ENCODE peak calls at places on chromosomes 11 and 22, in nine cellular contexts. W is dorsolateral prefrontal cortex, J is colonic mucosa, D is uterus, R is foreskin keratinocyte, U is BE2C, B is hepatocyte, L is tibial nerve, P is glutamatergic neuron. H is an unnamed sample.

GRCh38 chr11:77821349-77821851 is 456 bp downstream of the AAMDC start:
- DNase-seq in W (no peak), J (peak), D (peak), R (peak), U (peak), B (peak), L (no peak), P (peak), H (peak)

GRCh38 chr22:32341122-32341740 is 16.4 kb upstream of the RFPL3 start:
- DNase-seq in W (no peak), J (no peak), D (no peak), R (no peak), U (no peak), B (no peak), L (no peak), P (no peak), H (no peak)

GRCh38 chr22:50206599-50206998 is 5.8 kb downstream of the SELENOO start:
- DNase-seq in W (peak), J (no peak), D (no peak), R (no peak), U (peak), B (peak), L (no peak), P (no peak), H (peak)

GRCh38 chr11:28759311-28759710 is 651.1 kb downstream of the METTL15 start:
- DNase-seq in W (no peak), J (no peak), D (no peak), R (peak), U (no peak), B (peak), L (no peak), P (no peak), H (no peak)

GRCh38 chr22:50524664-50525103 is 714 bp downstream of the SCO2 start:
- DNase-seq in W (no peak), J (peak), D (no peak), R (no peak), U (no peak), B (no peak), L (no peak), P (no peak), H (no peak)

GRCh38 chr11:99505319-99505718 is 484.6 kb downstream of the CNTN5 start:
- DNase-seq in W (no peak), J (no peak), D (no peak), R (peak), U (no peak), B (no peak), L (no peak), P (no peak), H (no peak)

GRCh38 chr11:129117595-129118350 is 74.4 kb downstream of the ARHGAP32 start:
- DNase-seq in W (no peak), J (peak), D (peak), R (peak), U (peak), B (peak), L (no peak), P (peak), H (peak)

GRCh38 chr11:20840341-20840740 is 171.0 kb downstream of the NELL1 start:
- DNase-seq in W (no peak), J (no peak), D (no peak), R (no peak), U (peak), B (no peak), L (no peak), P (no peak), H (no peak)

GRCh38 chr11:69666752-69667536 is 8.2 kb downstream of the LTO1 start:
- DNase-seq in W (no peak), J (no peak), D (peak), R (no peak), U (no peak), B (no peak), L (no peak), P (no peak), H (no peak)

GRCh38 chr11:134098566-134099184 is 29.8 kb downstream of the JAM3 start:
- DNase-seq in W (no peak), J (no peak), D (no peak), R (no peak), U (no peak), B (peak), L (no peak), P (no peak), H (no peak)

GRCh38 chr11:12529793-12530192 is 144.4 kb upstream of the TEAD1 start:
- DNase-seq in W (no peak), J (no peak), D (no peak), R (no peak), U (no peak), B (no peak), L (no peak), P (no peak), H (no peak)

GRCh38 chr22:25536578-25536977 is 27.9 kb upstream of the GRK3 start:
- DNase-seq in W (no peak), J (no peak), D (no peak), R (no peak), U (no peak), B (no peak), L (no peak), P (no peak), H (no peak)

GRCh38 chr22:28051787-28052356 is 132.8 kb upstream of the PITPNB start:
- DNase-seq in W (peak), J (peak), D (peak), R (no peak), U (peak), B (peak), L (peak), P (peak), H (peak)

GRCh38 chr22:37187552-37187890 is 526 bp downstream of the C1QTNF6 start:
- DNase-seq in W (no peak), J (peak), D (peak), R (peak), U (peak), B (no peak), L (no peak), P (peak), H (no peak)

GRCh38 chr11:83174008-83174407 is 17.1 kb downstream of the PCF11 start:
- DNase-seq in W (no peak), J (no peak), D (no peak), R (no peak), U (no peak), B (no peak), L (no peak), P (no peak), H (no peak)

GRCh38 chr11:102435688-102436087 is 16.9 kb downstream of the TMEM123 start:
- DNase-seq in W (no peak), J (no peak), D (no peak), R (no peak), U (no peak), B (no peak), L (no peak), P (no peak), H (no peak)

GRCh38 chr11:118241191-118242098 is 10.7 kb downstream of the MPZL3 start:
- DNase-seq in W (no peak), J (peak), D (no peak), R (peak), U (no peak), B (peak), L (no peak), P (no peak), H (peak)

GRCh38 chr11:17528906-17529813 is 15.1 kb downstream of the USH1C start:
- DNase-seq in W (no peak), J (no peak), D (no peak), R (no peak), U (no peak), B (no peak), L (no peak), P (no peak), H (no peak)

GRCh38 chr22:29265929-29266328 is 1.9 kb downstream of the RHBDD3 start:
- DNase-seq in W (no peak), J (no peak), D (no peak), R (no peak), U (no peak), B (no peak), L (no peak), P (no peak), H (no peak)

GRCh38 chr11:218815-219593 is 11.5 kb downstream of the RIC8A start:
- DNase-seq in W (no peak), J (no peak), D (no peak), R (no peak), U (no peak), B (no peak), L (no peak), P (no peak), H (no peak)

GRCh38 chr11:123434262-123434661 is 4.2 kb downstream of the GRAMD1B start:
- DNase-seq in W (no peak), J (no peak), D (no peak), R (no peak), U (peak), B (no peak), L (no peak), P (peak), H (peak)

GRCh38 chr22:49291169-49291568 is 536.5 kb downstream of the BRD1 start:
- DNase-seq in W (no peak), J (no peak), D (no peak), R (no peak), U (no peak), B (no peak), L (no peak), P (no peak), H (no peak)

GRCh38 chr11:12003329-12003728 is 5.1 kb downstream of the DKK3 start:
- DNase-seq in W (no peak), J (no peak), D (no peak), R (no peak), U (no peak), B (no peak), L (no peak), P (no peak), H (no peak)

GRCh38 chr11:103699216-103699615 is 337.2 kb upstream of the DDI1 start:
- DNase-seq in W (no peak), J (no peak), D (no peak), R (no peak), U (no peak), B (no peak), L (no peak), P (no peak), H (no peak)

GRCh38 chr11:79054636-79055035 is 386.2 kb downstream of the TENM4 start:
- DNase-seq in W (no peak), J (no peak), D (no peak), R (no peak), U (no peak), B (no peak), L (no peak), P (no peak), H (no peak)

GRCh38 chr22:33576205-33576604 is 344.1 kb downstream of the LARGE1 start:
- DNase-seq in W (no peak), J (no peak), D (no peak), R (no peak), U (no peak), B (no peak), L (no peak), P (no peak), H (no peak)

GRCh38 chr22:46090051-46090591 is 60.2 kb upstream of the PPARA start:
- DNase-seq in W (no peak), J (no peak), D (peak), R (no peak), U (peak), B (no peak), L (peak), P (no peak), H (no peak)

GRCh38 chr11:86781546-86781945 is 18.8 kb upstream of the PRSS23 start:
- DNase-seq in W (no peak), J (no peak), D (no peak), R (no peak), U (no peak), B (no peak), L (no peak), P (no peak), H (no peak)

GRCh38 chr11:33701302-33701701 is 676 bp upstream of the C11orf91 start:
- DNase-seq in W (no peak), J (no peak), D (no peak), R (peak), U (no peak), B (no peak), L (no peak), P (no peak), H (no peak)

GRCh38 chr11:27656806-27657483 is 43.3 kb downstream of the BDNF start:
- DNase-seq in W (no peak), J (no peak), D (no peak), R (no peak), U (no peak), B (no peak), L (no peak), P (no peak), H (no peak)

GRCh38 chr11:85889676-85890579 is 34.7 kb downstream of the CCDC83 start:
- DNase-seq in W (no peak), J (no peak), D (no peak), R (peak), U (no peak), B (peak), L (no peak), P (no peak), H (no peak)

GRCh38 chr11:130945945-130946344 is 29.7 kb upstream of the SNX19 start:
- DNase-seq in W (peak), J (no peak), D (peak), R (no peak), U (no peak), B (peak), L (no peak), P (no peak), H (no peak)

GRCh38 chr11:7204778-7205177 is 46.9 kb upstream of the SYT9 start:
- DNase-seq in W (no peak), J (no peak), D (no peak), R (peak), U (no peak), B (no peak), L (no peak), P (no peak), H (peak)

GRCh38 chr22:37337204-37337943 is 55.1 kb downstream of the CYTH4 start:
- DNase-seq in W (no peak), J (no peak), D (no peak), R (no peak), U (no peak), B (no peak), L (no peak), P (no peak), H (no peak)

GRCh38 chr11:130181295-130182272 is 22.0 kb downstream of the ST14 start:
- DNase-seq in W (no peak), J (peak), D (no peak), R (peak), U (no peak), B (peak), L (no peak), P (no peak), H (no peak)

GRCh38 chr11:68008381-68009337 is 1.5 kb upstream of the ALDH3B1 start:
- DNase-seq in W (no peak), J (peak), D (no peak), R (no peak), U (peak), B (no peak), L (no peak), P (no peak), H (no peak)

GRCh38 chr11:68011046-68011943 is 1.2 kb downstream of the ALDH3B1 start:
- DNase-seq in W (no peak), J (no peak), D (no peak), R (no peak), U (no peak), B (no peak), L (no peak), P (no peak), H (no peak)

GRCh38 chr11:68010058-68011041 is at the start of gene ALDH3B1:
- DNase-seq in W (peak), J (peak), D (peak), R (no peak), U (peak), B (peak), L (peak), P (peak), H (no peak)

GRCh38 chr11:68007498-68008380 is 2.4 kb upstream of the ALDH3B1 start:
- DNase-seq in W (no peak), J (no peak), D (no peak), R (no peak), U (peak), B (no peak), L (no peak), P (no peak), H (no peak)

DNA sequence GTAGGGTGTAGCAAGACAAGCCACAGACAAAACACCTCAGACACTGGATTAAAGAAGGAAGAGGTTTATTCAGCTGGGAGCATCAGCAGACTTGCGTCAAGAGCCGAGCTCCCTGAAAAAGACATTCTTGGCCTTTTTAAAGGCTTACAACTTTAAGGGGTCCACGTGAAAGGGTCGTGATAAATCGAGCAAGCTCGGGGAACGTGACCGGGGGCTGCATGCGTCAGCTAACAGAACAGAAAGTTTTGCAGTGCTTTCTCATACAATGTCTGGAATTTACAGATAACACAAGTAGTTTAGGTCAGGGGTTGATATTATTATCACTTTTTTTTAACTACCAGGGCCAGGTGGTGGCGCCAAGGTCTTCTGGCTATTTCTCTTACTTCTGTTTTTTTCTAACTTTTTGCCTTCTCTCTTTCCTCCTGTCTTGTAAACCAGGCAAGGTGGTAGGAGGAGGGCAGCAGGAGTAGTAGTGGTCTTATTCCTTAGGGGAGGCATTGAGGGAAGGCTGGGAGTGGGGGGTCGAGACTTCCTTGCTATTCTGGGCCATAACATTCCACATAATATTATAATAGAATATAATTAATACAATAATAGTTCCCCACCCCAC is 631 bp upstream of the ALDH3B1 start:
- DNase-seq in W (no peak), J (no peak), D (no peak), R (no peak), U (peak), B (no peak), L (no peak), P (no peak), H (no peak)
- TF ChIP-seq CTCF in W (no peak), J (no peak), D (no peak), R (peak), U (peak), B (peak), L (no peak), P (no peak), H (no peak)

GRCh38 chr22:40396882-40397281 is 26.5 kb downstream of the SGSM3 start:
- DNase-seq in W (no peak), J (peak), D (no peak), R (peak), U (peak), B (peak), L (no peak), P (no peak), H (peak)

GRCh38 chr22:40397436-40397835 is 27.0 kb downstream of the SGSM3 start:
- DNase-seq in W (no peak), J (no peak), D (no peak), R (no peak), U (no peak), B (no peak), L (no peak), P (no peak), H (peak)

GRCh38 chr22:40394607-40395006 is 24.2 kb downstream of the SGSM3 start:
- DNase-seq in W (no peak), J (no peak), D (no peak), R (no peak), U (no peak), B (no peak), L (no peak), P (no peak), H (no peak)

GRCh38 chr22:40392618-40393017 is 22.2 kb downstream of the SGSM3 start:
- DNase-seq in W (no peak), J (no peak), D (no peak), R (no peak), U (no peak), B (no peak), L (no peak), P (no peak), H (no peak)

DNA sequence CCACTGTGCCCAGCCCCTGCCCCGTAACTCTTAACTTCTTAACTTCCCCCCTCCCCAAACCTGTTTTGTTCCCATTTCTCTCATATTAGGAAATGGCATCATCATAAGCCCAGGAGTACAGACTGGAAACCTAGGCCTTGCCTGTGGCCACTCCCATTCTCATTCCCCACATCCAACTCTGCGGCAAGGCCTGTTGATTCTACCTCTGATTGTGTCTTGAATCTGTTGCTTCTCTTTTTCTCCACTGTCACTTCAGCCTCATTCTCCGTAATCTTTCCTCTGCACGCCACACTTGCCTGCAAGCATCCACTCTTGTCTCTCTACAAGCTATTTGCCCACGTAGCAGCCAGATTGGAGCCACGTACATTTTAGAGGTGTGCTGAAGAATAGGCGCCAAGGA is 25.2 kb downstream of the SGSM3 start:
- DNase-seq in W (no peak), J (no peak), D (no peak), R (no peak), U (no peak), B (no peak), L (no peak), P (no peak), H (no peak)
- TF ChIP-seq CTCF in W (no peak), J (no peak), D (no peak), R (no peak), U (no peak), B (no peak), L (no peak), P (no peak), H (no peak)

GRCh38 chr11:95790123-95790932 is at the start of gene CEP57:
- DNase-seq in W (peak), J (peak), D (peak), R (peak), U (peak), B (peak), L (peak), P (peak), H (peak)

GRCh38 chr11:95791385-95792033 is 1.2 kb downstream of the CEP57 start:
- DNase-seq in W (no peak), J (no peak), D (no peak), R (no peak), U (no peak), B (no peak), L (no peak), P (no peak), H (no peak)

GRCh38 chr11:95789506-95790122 is at the start of gene FAM76B:
- DNase-seq in W (peak), J (peak), D (peak), R (peak), U (peak), B (peak), L (peak), P (peak), H (peak)

GRCh38 chr11:95790933-95791247 is 592 bp downstream of the CEP57 start:
- DNase-seq in W (peak), J (peak), D (peak), R (peak), U (peak), B (peak), L (peak), P (peak), H (peak)

DNA sequence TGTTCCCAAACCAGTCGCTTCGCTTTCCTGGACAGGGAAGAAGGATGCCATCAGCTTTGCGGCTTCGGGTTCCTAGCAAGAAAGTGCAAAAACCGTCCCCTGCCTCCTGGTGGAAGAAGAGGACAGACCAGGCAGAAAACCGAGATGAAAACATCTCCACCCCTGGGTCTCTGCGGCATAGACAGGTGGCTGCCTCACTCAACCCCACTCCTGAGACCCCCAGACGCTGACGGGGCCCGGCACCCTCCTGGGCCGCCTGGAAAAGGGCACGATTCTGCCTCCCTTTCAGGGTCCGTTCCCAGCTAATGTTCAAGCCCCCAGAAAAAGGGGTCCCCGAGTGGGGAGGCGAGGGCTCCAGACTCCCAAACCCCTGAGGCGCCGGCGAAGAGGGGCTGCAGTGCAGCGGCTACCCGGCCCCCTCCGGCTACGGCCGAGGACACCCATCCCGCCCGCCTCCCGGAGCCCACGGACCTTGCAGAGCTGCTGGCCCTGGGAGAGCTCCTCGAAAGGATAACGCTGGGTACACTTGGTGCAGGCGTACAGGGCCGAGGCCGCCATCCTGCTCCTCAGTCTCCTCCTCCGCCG is 569 bp downstream of the FAM76B start:
- DNase-seq in W (peak), J (no peak), D (no peak), R (peak), U (peak), B (peak), L (no peak), P (peak), H (peak)
- TF ChIP-seq CTCF in W (no peak), J (no peak), D (no peak), R (peak), U (peak), B (peak), L (no peak), P (peak), H (peak)

DNA sequence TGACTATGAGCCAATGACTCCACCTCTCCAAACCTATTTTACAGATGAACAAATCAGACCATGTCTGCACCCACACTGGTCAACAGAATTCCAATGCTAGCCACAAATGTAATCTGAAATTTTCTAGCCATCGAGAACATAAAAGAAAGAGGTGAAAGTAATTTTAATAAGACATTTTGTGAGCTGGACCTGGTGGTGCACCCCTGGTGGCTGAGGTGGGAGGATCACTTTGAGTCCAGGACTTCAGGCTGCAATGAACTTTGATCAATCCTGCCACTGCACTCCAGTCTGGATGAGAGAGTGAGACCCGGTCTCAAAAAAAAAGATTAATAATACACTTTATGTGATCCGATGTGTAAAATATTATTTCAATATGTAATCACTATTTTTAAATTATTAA is 9.4 kb upstream of the RNF185 start:
- DNase-seq in W (no peak), J (no peak), D (no peak), R (no peak), U (no peak), B (no peak), L (no peak), P (no peak), H (no peak)
- TF ChIP-seq CTCF in W (no peak), J (no peak), D (no peak), R (peak), U (peak), B (peak), L (no peak), P (peak), H (peak)

H was measured in endothelial cell.